ENCODE peak calls at places on chromosomes 16 and 17, in seven cellular contexts. G is IMR-90, W is D721Med, C is fibroblast of the aortic adventitia, Z is pancreas, U is ascending aorta, X is stomach. S is an unnamed sample.

GRCh38 chr17:47225436-47225858 is 16.3 kb downstream of the MYL4 start:
- DNase-seq in G (peak; percentile 96), W (no peak), C (peak; percentile 96), Z (no peak), U (peak; percentile 96), X (peak; percentile 82), S (peak; percentile 92)

GRCh38 chr16:76278976-76279375 is 1.8 kb downstream of the CNTNAP4 start:
- DNase-seq in G (no peak), W (no peak), C (peak; percentile 63), Z (no peak), U (no peak), X (no peak), S (no peak)

GRCh38 chr17:77723071-77723908 is 235.2 kb upstream of the TNRC6C start:
- DNase-seq in G (no peak), W (no peak), C (no peak), Z (no peak), U (peak; percentile 60), X (no peak), S (no peak)

GRCh38 chr16:21599994-21600773 is 807 bp downstream of the METTL9 start:
- DNase-seq in G (peak; percentile 46), W (no peak), C (peak; percentile 51), Z (no peak), U (no peak), X (no peak), S (peak; percentile 69)

GRCh38 chr17:81340606-81341346 is 45.7 kb upstream of the SLC38A10 start:
- DNase-seq in G (no peak), W (no peak), C (peak; percentile 19), Z (peak; percentile 61), U (no peak), X (no peak), S (no peak)

GRCh38 chr17:77215281-77215680 is 74.5 kb downstream of the SEC14L1 start:
- DNase-seq in G (no peak), W (no peak), C (no peak), Z (no peak), U (no peak), X (no peak), S (no peak)

GRCh38 chr17:63830278-63830677 is 2.8 kb upstream of the FTSJ3 start:
- DNase-seq in G (no peak), W (no peak), C (no peak), Z (no peak), U (no peak), X (no peak), S (no peak)

GRCh38 chr17:147796-148740 is 10.7 kb downstream of the SCGB1C2 start:
- DNase-seq in G (no peak), W (no peak), C (no peak), Z (peak; percentile 50), U (peak; percentile 48), X (peak; percentile 16), S (no peak)

GRCh38 chr17:40070644-40070894 is 7.8 kb downstream of the THRA start:
- DNase-seq in G (no peak), W (no peak), C (no peak), Z (no peak), U (no peak), X (no peak), S (no peak)

GRCh38 chr17:8081876-8082275 is 5.6 kb downstream of the ALOX12B start:
- DNase-seq in G (no peak), W (no peak), C (no peak), Z (no peak), U (no peak), X (no peak), S (no peak)

GRCh38 chr16:68416057-68417046 is 32.0 kb downstream of the SMPD3 start:
- DNase-seq in G (no peak), W (no peak), C (no peak), Z (peak; percentile 68), U (no peak), X (peak; percentile 66), S (no peak)

GRCh38 chr17:30344283-30345088 is 10.6 kb upstream of the TMIGD1 start:
- DNase-seq in G (peak; percentile 59), W (no peak), C (peak; percentile 79), Z (peak; percentile 69), U (no peak), X (peak; percentile 71), S (peak; percentile 75)

GRCh38 chr16:1741553-1742165 is 29.7 kb downstream of the NME3 start:
- DNase-seq in G (no peak), W (no peak), C (no peak), Z (no peak), U (no peak), X (no peak), S (no peak)

GRCh38 chr17:30354731-30355130 is 20.9 kb upstream of the TMIGD1 start:
- DNase-seq in G (no peak), W (no peak), C (no peak), Z (no peak), U (no peak), X (no peak), S (no peak)

GRCh38 chr16:11383481-11384183 is 38.4 kb downstream of the RMI2 start:
- DNase-seq in G (no peak), W (no peak), C (no peak), Z (no peak), U (no peak), X (no peak), S (no peak)

GRCh38 chr16:66262253-66263167 is 104.0 kb upstream of the CDH5 start:
- DNase-seq in G (peak; percentile 57), W (no peak), C (peak; percentile 72), Z (no peak), U (peak; percentile 42), X (no peak), S (peak; percentile 84)

DNA sequence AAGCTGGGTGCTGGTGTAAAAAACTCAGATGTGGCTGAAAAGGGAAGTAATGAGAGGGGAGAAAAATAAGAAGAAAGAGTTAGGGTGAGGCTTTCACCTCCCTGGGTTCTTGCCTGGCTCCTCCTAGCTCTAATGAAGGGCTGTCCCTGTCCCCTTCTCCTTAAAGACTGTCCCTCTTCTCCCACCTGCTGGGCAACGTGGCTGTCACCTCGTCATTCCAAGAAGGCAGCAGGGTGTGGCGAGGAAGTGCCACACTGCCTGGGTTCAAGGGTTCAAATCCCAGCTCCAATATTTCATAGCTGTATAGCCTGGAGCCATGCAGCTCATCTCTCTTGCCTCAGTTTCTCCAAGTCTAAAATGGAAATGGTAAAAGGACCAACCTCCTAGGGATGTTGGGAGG is 122.5 kb upstream of the CACNG5 start:
- DNase-seq in G (no peak), W (no peak), C (no peak), Z (no peak), U (peak; percentile 16), X (no peak), S (no peak)
- TF ChIP-seq CTCF in G (no peak), W (no peak), C (no peak), Z (no peak), U (no peak), X (no peak), S (no peak)

GRCh38 chr17:6430769-6431168 is 4.2 kb downstream of the AIPL1 start:
- DNase-seq in G (no peak), W (no peak), C (no peak), Z (no peak), U (no peak), X (no peak), S (no peak)
- TF ChIP-seq CTCF in G (peak; percentile 17), W (no peak), C (peak; percentile 49), Z (peak; percentile 6), U (no peak), X (no peak), S (peak; percentile 32)

DNA sequence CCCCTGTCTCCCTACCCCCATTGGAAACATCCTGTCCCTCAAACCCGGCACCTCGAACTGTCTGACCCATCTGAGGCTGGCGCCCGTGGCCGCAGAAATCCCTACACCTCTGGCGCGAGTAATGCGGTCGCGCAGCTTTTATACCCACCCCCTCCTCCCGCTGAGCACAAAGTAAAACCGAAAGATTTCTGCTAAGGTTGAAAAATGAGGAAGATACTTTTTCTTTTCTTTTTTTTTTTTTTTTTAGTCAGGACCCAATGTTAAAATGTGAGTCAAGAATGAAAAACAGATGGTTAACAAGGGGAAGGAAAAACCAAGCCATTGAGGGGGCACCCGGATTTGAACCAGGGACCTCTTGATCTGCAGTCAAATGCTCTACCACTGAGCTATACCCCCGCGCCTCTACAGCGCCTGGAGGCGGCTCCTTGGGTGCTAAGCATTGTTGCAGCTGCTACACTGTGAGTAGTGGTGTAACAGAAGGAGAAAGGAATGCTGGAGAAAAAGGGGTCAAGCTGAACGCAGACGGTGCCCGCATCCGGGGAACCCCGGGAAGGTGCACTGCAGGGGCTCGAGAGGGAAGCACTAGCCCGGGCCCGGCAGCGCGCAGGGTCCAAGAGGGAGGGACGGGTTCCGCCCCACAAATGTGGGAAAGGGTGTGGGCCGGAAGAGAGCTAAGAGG is 751 bp upstream of the LASP1 start:
- DNase-seq in G (peak; percentile 88), W (peak; percentile 57), C (peak; percentile 93), Z (peak; percentile 98), U (peak; percentile 97), X (peak; percentile 94), S (peak; percentile 90)
- TF ChIP-seq CTCF in G (peak; percentile 42), W (peak; percentile 69), C (peak; percentile 40), Z (no peak), U (peak; percentile 28), X (no peak), S (no peak)

GRCh38 chr16:30429418-30429677 is 482 bp downstream of the DCTPP1 start:
- DNase-seq in G (no peak), W (no peak), C (no peak), Z (no peak), U (no peak), X (no peak), S (no peak)

GRCh38 chr16:30429678-30430427 is at the start of gene DCTPP1:
- DNase-seq in G (peak; percentile 98), W (peak; percentile 95), C (peak; percentile 97), Z (peak; percentile 92), U (peak; percentile 97), X (peak; percentile 96), S (peak; percentile 98)

GRCh38 chr16:30428055-30428454 is 1.8 kb downstream of the DCTPP1 start:
- DNase-seq in G (no peak), W (no peak), C (no peak), Z (no peak), U (no peak), X (no peak), S (no peak)

GRCh38 chr16:30434852-30435251 is 5.0 kb upstream of the DCTPP1 start:
- DNase-seq in G (no peak), W (no peak), C (no peak), Z (no peak), U (no peak), X (no peak), S (no peak)

DNA sequence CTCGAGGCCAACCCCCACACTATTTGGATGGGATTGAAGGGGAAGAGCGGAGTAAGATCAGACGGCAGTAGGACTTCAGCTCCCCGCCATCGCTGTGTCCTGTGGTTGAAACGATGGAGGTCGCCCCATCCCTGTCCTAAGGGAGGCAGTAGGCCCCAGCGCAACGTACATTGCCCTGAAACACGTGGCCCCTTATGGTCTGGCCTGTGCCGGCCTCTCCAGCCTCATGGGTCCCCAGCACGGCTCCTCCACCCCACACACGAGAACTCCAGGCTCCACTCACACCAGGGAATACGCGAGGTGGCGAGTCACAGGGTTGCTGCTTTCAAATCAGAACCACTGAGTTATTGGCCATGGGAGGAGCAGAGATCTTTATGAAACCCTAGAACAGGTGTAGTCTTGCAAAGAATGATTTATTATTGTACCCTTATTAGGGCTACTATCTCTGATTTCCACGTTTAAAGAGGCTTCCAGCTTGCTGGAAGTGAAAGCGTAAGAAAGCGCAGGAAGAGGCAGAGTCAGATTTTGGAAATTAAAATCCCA is 669 bp upstream of the DCTPP1 start:
- DNase-seq in G (no peak), W (no peak), C (no peak), Z (no peak), U (no peak), X (no peak), S (no peak)
- TF ChIP-seq CTCF in G (no peak), W (no peak), C (no peak), Z (no peak), U (peak; percentile 5), X (no peak), S (no peak)

S was measured in fibroblast of villous mesenchyme.